ENCODE peak calls at places on chromosomes 7 and 10, in six cellular contexts. One of them, this sample, is unnamed.

GRCh38 chr7:80844916-80845315 is 73.9 kb downstream of the SEMA3C start:
- DNase-seq in activated CD4-positive, CD25-positive, alpha-beta regulatory T cell: no peak
- DNase-seq in GM04504: no peak
- DNase-seq in NCI-H2029: no peak
- DNase-seq in NT2/D1: no peak
- DNase-seq in central memory CD4-positive, alpha-beta T cell: no peak
- DNase-seq in this sample: no peak

GRCh38 chr7:159142730-159143129 is 1.9 kb downstream of the VIPR2 start:
- DNase-seq in activated CD4-positive, CD25-positive, alpha-beta regulatory T cell: no peak
- DNase-seq in GM04504: no peak
- DNase-seq in NCI-H2029: no peak
- DNase-seq in NT2/D1: no peak
- DNase-seq in central memory CD4-positive, alpha-beta T cell: no peak
- DNase-seq in this sample: no peak

GRCh38 chr10:110304394-110304779 is 333 bp downstream of the SMNDC1 start:
- DNase-seq in activated CD4-positive, CD25-positive, alpha-beta regulatory T cell: peak; percentile 35
- DNase-seq in GM04504: no peak
- DNase-seq in NCI-H2029: no peak
- DNase-seq in NT2/D1: peak; percentile 6
- DNase-seq in central memory CD4-positive, alpha-beta T cell: no peak
- DNase-seq in this sample: no peak

GRCh38 chr7:63067897-63068585 is 930.6 kb upstream of the ZNF722 start:
- DNase-seq in activated CD4-positive, CD25-positive, alpha-beta regulatory T cell: no peak
- DNase-seq in GM04504: no peak
- DNase-seq in NCI-H2029: no peak
- DNase-seq in NT2/D1: no peak
- DNase-seq in central memory CD4-positive, alpha-beta T cell: no peak
- DNase-seq in this sample: no peak

GRCh38 chr10:3803884-3804741 is 19.1 kb upstream of the KLF6 start:
- DNase-seq in activated CD4-positive, CD25-positive, alpha-beta regulatory T cell: no peak
- DNase-seq in GM04504: no peak
- DNase-seq in NCI-H2029: no peak
- DNase-seq in NT2/D1: no peak
- DNase-seq in central memory CD4-positive, alpha-beta T cell: peak; percentile 73
- DNase-seq in this sample: no peak

GRCh38 chr7:69078997-69079769 is 519.1 kb upstream of the AUTS2 start:
- DNase-seq in activated CD4-positive, CD25-positive, alpha-beta regulatory T cell: no peak
- DNase-seq in GM04504: peak; percentile 24
- DNase-seq in NCI-H2029: no peak
- DNase-seq in NT2/D1: peak; percentile 15
- DNase-seq in central memory CD4-positive, alpha-beta T cell: no peak
- DNase-seq in this sample: no peak

GRCh38 chr7:11737723-11738122 is 94.3 kb downstream of the THSD7A start:
- DNase-seq in activated CD4-positive, CD25-positive, alpha-beta regulatory T cell: no peak
- DNase-seq in GM04504: no peak
- DNase-seq in NCI-H2029: no peak
- DNase-seq in NT2/D1: no peak
- DNase-seq in central memory CD4-positive, alpha-beta T cell: no peak
- DNase-seq in this sample: no peak

GRCh38 chr10:1367938-1368697 is 311.9 kb downstream of the WDR37 start:
- DNase-seq in activated CD4-positive, CD25-positive, alpha-beta regulatory T cell: no peak
- DNase-seq in GM04504: no peak
- DNase-seq in NCI-H2029: no peak
- DNase-seq in NT2/D1: no peak
- DNase-seq in central memory CD4-positive, alpha-beta T cell: no peak
- DNase-seq in this sample: no peak

GRCh38 chr7:157427811-157428553 is 91.2 kb downstream of the DNAJB6 start:
- DNase-seq in activated CD4-positive, CD25-positive, alpha-beta regulatory T cell: no peak
- DNase-seq in GM04504: no peak
- DNase-seq in NCI-H2029: no peak
- DNase-seq in NT2/D1: no peak
- DNase-seq in central memory CD4-positive, alpha-beta T cell: no peak
- DNase-seq in this sample: no peak

GRCh38 chr7:123719481-123719806 is 29.4 kb downstream of the WASL start:
- DNase-seq in activated CD4-positive, CD25-positive, alpha-beta regulatory T cell: no peak
- DNase-seq in GM04504: no peak
- DNase-seq in NCI-H2029: no peak
- DNase-seq in NT2/D1: no peak
- DNase-seq in central memory CD4-positive, alpha-beta T cell: no peak
- DNase-seq in this sample: no peak

GRCh38 chr10:22230331-22230833 is 12.6 kb upstream of the EBLN1 start:
- DNase-seq in activated CD4-positive, CD25-positive, alpha-beta regulatory T cell: no peak
- DNase-seq in GM04504: no peak
- DNase-seq in NCI-H2029: no peak
- DNase-seq in NT2/D1: no peak
- DNase-seq in central memory CD4-positive, alpha-beta T cell: peak; percentile 41
- DNase-seq in this sample: peak; percentile 66

GRCh38 chr10:58267713-58268453 is at the start of gene IPMK:
- DNase-seq in activated CD4-positive, CD25-positive, alpha-beta regulatory T cell: peak; percentile 81
- DNase-seq in GM04504: peak; percentile 83
- DNase-seq in NCI-H2029: peak; percentile 58
- DNase-seq in NT2/D1: peak; percentile 55
- DNase-seq in central memory CD4-positive, alpha-beta T cell: peak; percentile 95
- DNase-seq in this sample: peak; percentile 78

GRCh38 chr7:68684246-68684850 is 913.9 kb upstream of the AUTS2 start:
- DNase-seq in activated CD4-positive, CD25-positive, alpha-beta regulatory T cell: no peak
- DNase-seq in GM04504: no peak
- DNase-seq in NCI-H2029: peak; percentile 66
- DNase-seq in NT2/D1: peak; percentile 35
- DNase-seq in central memory CD4-positive, alpha-beta T cell: no peak
- DNase-seq in this sample: peak; percentile 91

GRCh38 chr10:10626734-10627133 is 390.9 kb upstream of the CELF2 start:
- DNase-seq in activated CD4-positive, CD25-positive, alpha-beta regulatory T cell: no peak
- DNase-seq in GM04504: no peak
- DNase-seq in NCI-H2029: no peak
- DNase-seq in NT2/D1: no peak
- DNase-seq in central memory CD4-positive, alpha-beta T cell: no peak
- DNase-seq in this sample: no peak

GRCh38 chr10:69911571-69912528 is 110.1 kb downstream of the COL13A1 start:
- DNase-seq in activated CD4-positive, CD25-positive, alpha-beta regulatory T cell: no peak
- DNase-seq in GM04504: no peak
- DNase-seq in NCI-H2029: no peak
- DNase-seq in NT2/D1: no peak
- DNase-seq in central memory CD4-positive, alpha-beta T cell: no peak
- DNase-seq in this sample: no peak

GRCh38 chr7:150368098-150368883 is at the start of gene REPIN1:
- DNase-seq in activated CD4-positive, CD25-positive, alpha-beta regulatory T cell: peak; percentile 62
- DNase-seq in GM04504: peak; percentile 67
- DNase-seq in NCI-H2029: peak; percentile 95
- DNase-seq in NT2/D1: peak; percentile 77
- DNase-seq in central memory CD4-positive, alpha-beta T cell: peak; percentile 69
- DNase-seq in this sample: peak; percentile 58

GRCh38 chr7:87926581-87927461 is 7.2 kb upstream of the ADAM22 start:
- DNase-seq in activated CD4-positive, CD25-positive, alpha-beta regulatory T cell: no peak
- DNase-seq in GM04504: no peak
- DNase-seq in NCI-H2029: peak; percentile 6
- DNase-seq in NT2/D1: peak; percentile 49
- DNase-seq in central memory CD4-positive, alpha-beta T cell: no peak
- DNase-seq in this sample: peak; percentile 66

GRCh38 chr7:98165827-98166667 is 45.2 kb upstream of the BHLHA15 start:
- DNase-seq in activated CD4-positive, CD25-positive, alpha-beta regulatory T cell: no peak
- DNase-seq in GM04504: no peak
- DNase-seq in NCI-H2029: peak; percentile 31
- DNase-seq in NT2/D1: peak; percentile 38
- DNase-seq in central memory CD4-positive, alpha-beta T cell: peak; percentile 22
- DNase-seq in this sample: peak; percentile 32

GRCh38 chr7:158324397-158325360 is 262.9 kb downstream of the PTPRN2 start:
- DNase-seq in activated CD4-positive, CD25-positive, alpha-beta regulatory T cell: no peak
- DNase-seq in GM04504: no peak
- DNase-seq in NCI-H2029: no peak
- DNase-seq in NT2/D1: no peak
- DNase-seq in central memory CD4-positive, alpha-beta T cell: no peak
- DNase-seq in this sample: no peak

GRCh38 chr7:46559194-46559576 is 638.1 kb upstream of the IGFBP3 start:
- DNase-seq in activated CD4-positive, CD25-positive, alpha-beta regulatory T cell: no peak
- DNase-seq in GM04504: peak; percentile 84
- DNase-seq in NCI-H2029: no peak
- DNase-seq in NT2/D1: no peak
- DNase-seq in central memory CD4-positive, alpha-beta T cell: no peak
- DNase-seq in this sample: peak; percentile 73

GRCh38 chr10:78367012-78367411 is 333.3 kb downstream of the RPS24 start:
- DNase-seq in activated CD4-positive, CD25-positive, alpha-beta regulatory T cell: no peak
- DNase-seq in GM04504: no peak
- DNase-seq in NCI-H2029: no peak
- DNase-seq in NT2/D1: no peak
- DNase-seq in central memory CD4-positive, alpha-beta T cell: no peak
- DNase-seq in this sample: no peak

GRCh38 chr10:124741922-124742417 is 2.2 kb downstream of the FAM53B start:
- DNase-seq in activated CD4-positive, CD25-positive, alpha-beta regulatory T cell: peak; percentile 16
- DNase-seq in GM04504: no peak
- DNase-seq in NCI-H2029: peak; percentile 31
- DNase-seq in NT2/D1: no peak
- DNase-seq in central memory CD4-positive, alpha-beta T cell: peak; percentile 31
- DNase-seq in this sample: no peak

GRCh38 chr10:32332299-32332750 is 14.6 kb downstream of the EPC1 start:
- DNase-seq in activated CD4-positive, CD25-positive, alpha-beta regulatory T cell: peak; percentile 53
- DNase-seq in GM04504: no peak
- DNase-seq in NCI-H2029: no peak
- DNase-seq in NT2/D1: no peak
- DNase-seq in central memory CD4-positive, alpha-beta T cell: peak; percentile 84
- DNase-seq in this sample: no peak

GRCh38 chr7:105769951-105770628 is 106.3 kb downstream of the ATXN7L1 start:
- DNase-seq in activated CD4-positive, CD25-positive, alpha-beta regulatory T cell: no peak
- DNase-seq in GM04504: no peak
- DNase-seq in NCI-H2029: no peak
- DNase-seq in NT2/D1: no peak
- DNase-seq in central memory CD4-positive, alpha-beta T cell: no peak
- DNase-seq in this sample: peak; percentile 74

GRCh38 chr7:99975782-99976521 is at the start of gene AZGP1:
- DNase-seq in activated CD4-positive, CD25-positive, alpha-beta regulatory T cell: no peak
- DNase-seq in GM04504: no peak
- DNase-seq in NCI-H2029: no peak
- DNase-seq in NT2/D1: no peak
- DNase-seq in central memory CD4-positive, alpha-beta T cell: no peak
- DNase-seq in this sample: no peak

GRCh38 chr10:78579995-78580394 is 488.8 kb upstream of the ZMIZ1 start:
- DNase-seq in activated CD4-positive, CD25-positive, alpha-beta regulatory T cell: no peak
- DNase-seq in GM04504: no peak
- DNase-seq in NCI-H2029: peak; percentile 79
- DNase-seq in NT2/D1: no peak
- DNase-seq in central memory CD4-positive, alpha-beta T cell: no peak
- DNase-seq in this sample: no peak

This sample was measured in A172.